ENCODE peak calls at places on chromosomes 7 and 10, in four cellular contexts. One of them, this sample, is unnamed.

GRCh38 chr7:259751-260405 is 30.1 kb upstream of the FOXL3 start:
- DNase-seq in K562: no peak
- DNase-seq in A549: no peak
- DNase-seq in GM12878: no peak
- DNase-seq in this sample: no peak

GRCh38 chr7:96953676-96954513 is 51.5 kb upstream of the DLX6 start:
- DNase-seq in A549: no peak
- DNase-seq in K562: no peak
- DNase-seq in GM12878: no peak
- DNase-seq in this sample: no peak

GRCh38 chr10:124731551-124731950 is 12.6 kb downstream of the FAM53B start:
- DNase-seq in A549: no peak
- DNase-seq in K562: no peak
- DNase-seq in GM12878: no peak
- DNase-seq in this sample: no peak

GRCh38 chr7:111827863-111828504 is 265.7 kb upstream of the IMMP2L start:
- DNase-seq in K562: no peak
- DNase-seq in A549: peak
- DNase-seq in GM12878: no peak
- DNase-seq in this sample: peak

GRCh38 chr10:96685297-96685696 is 35.0 kb downstream of the PIK3AP1 start:
- DNase-seq in K562: no peak
- DNase-seq in A549: no peak
- DNase-seq in GM12878: no peak
- DNase-seq in this sample: no peak

GRCh38 chr10:97531401-97531985 is 32.8 kb downstream of the UBTD1 start:
- DNase-seq in A549: no peak
- DNase-seq in GM12878: no peak
- DNase-seq in K562: no peak
- DNase-seq in this sample: peak

GRCh38 chr10:115436999-115437398 is 343.8 kb downstream of the ATRNL1 start:
- DNase-seq in K562: no peak
- DNase-seq in GM12878: no peak
- DNase-seq in A549: no peak
- DNase-seq in this sample: no peak

GRCh38 chr10:29730969-29731368 is 96.2 kb upstream of the SVIL start:
- DNase-seq in A549: no peak
- DNase-seq in GM12878: no peak
- DNase-seq in K562: no peak
- DNase-seq in this sample: no peak

GRCh38 chr10:123488436-123488835 is 177.7 kb upstream of the GPR26 start:
- DNase-seq in GM12878: no peak
- DNase-seq in A549: no peak
- DNase-seq in K562: no peak
- DNase-seq in this sample: no peak

GRCh38 chr10:44715081-44715480 is 196.1 kb upstream of the TMEM72 start:
- DNase-seq in K562: no peak
- DNase-seq in GM12878: no peak
- DNase-seq in A549: no peak
- DNase-seq in this sample: peak

GRCh38 chr7:2934211-2934731 is 90.2 kb upstream of the GNA12 start:
- DNase-seq in GM12878: no peak
- DNase-seq in K562: no peak
- DNase-seq in A549: peak
- DNase-seq in this sample: peak

GRCh38 chr10:86971146-86971991 is 3.1 kb downstream of the ADIRF start:
- DNase-seq in A549: peak
- DNase-seq in K562: no peak
- DNase-seq in GM12878: peak
- DNase-seq in this sample: peak

GRCh38 chr10:47361293-47361692 is 13.1 kb downstream of the RBP3 start:
- DNase-seq in A549: peak
- DNase-seq in K562: peak
- DNase-seq in GM12878: no peak
- DNase-seq in this sample: peak

GRCh38 chr10:27152687-27153086 is 1.5 kb downstream of the YME1L1 start:
- DNase-seq in GM12878: no peak
- DNase-seq in K562: no peak
- DNase-seq in A549: no peak
- DNase-seq in this sample: no peak

GRCh38 chr7:137081694-137082093 is 213.2 kb downstream of the CHRM2 start:
- DNase-seq in GM12878: no peak
- DNase-seq in K562: no peak
- DNase-seq in A549: no peak
- DNase-seq in this sample: peak

GRCh38 chr10:88042162-88043100 is 179.0 kb downstream of the PTEN start:
- DNase-seq in GM12878: no peak
- DNase-seq in A549: no peak
- DNase-seq in K562: no peak
- DNase-seq in this sample: peak

GRCh38 chr7:104772405-104772821 is 241.6 kb upstream of the KMT2E start:
- DNase-seq in K562: no peak
- DNase-seq in A549: no peak
- DNase-seq in GM12878: no peak
- DNase-seq in this sample: no peak
- TF ChIP-seq CEBPB in K562: no peak
- TF ChIP-seq CEBPB in A549: no peak
- TF ChIP-seq CEBPB in GM12878: no peak
- TF ChIP-seq CEBPB in this sample: no peak

GRCh38 chr10:94673614-94674321 is 9.8 kb upstream of the CYP2C18 start:
- DNase-seq in A549: peak
- DNase-seq in K562: no peak
- DNase-seq in GM12878: no peak
- DNase-seq in this sample: no peak

GRCh38 chr10:94677691-94678090 is 5.8 kb upstream of the CYP2C18 start:
- DNase-seq in K562: no peak
- DNase-seq in A549: peak
- DNase-seq in GM12878: no peak
- DNase-seq in this sample: no peak

GRCh38 chr10:94680544-94680943 is 3.0 kb upstream of the CYP2C18 start:
- DNase-seq in K562: no peak
- DNase-seq in A549: peak
- DNase-seq in GM12878: no peak
- DNase-seq in this sample: no peak

GRCh38 chr10:94683214-94684054 is at the start of gene CYP2C18:
- DNase-seq in GM12878: no peak
- DNase-seq in A549: no peak
- DNase-seq in K562: no peak
- DNase-seq in this sample: no peak

GRCh38 chr10:94678475-94678874 is 5.1 kb upstream of the CYP2C18 start:
- DNase-seq in GM12878: no peak
- DNase-seq in A549: no peak
- DNase-seq in K562: no peak
- DNase-seq in this sample: no peak
- TF ChIP-seq CEBPB in GM12878: no peak
- TF ChIP-seq CEBPB in A549: no peak
- TF ChIP-seq CEBPB in K562: no peak
- TF ChIP-seq CEBPB in this sample: peak

GRCh38 chr7:155002411-155003214 is at the start of gene PAXIP1:
- DNase-seq in A549: peak
- DNase-seq in K562: peak
- DNase-seq in GM12878: no peak
- DNase-seq in this sample: peak
- TF ChIP-seq CEBPB in A549: no peak
- TF ChIP-seq CEBPB in K562: no peak
- TF ChIP-seq CEBPB in GM12878: no peak
- TF ChIP-seq CEBPB in this sample: no peak

GRCh38 chr7:91352091-91352490 is 87.9 kb downstream of the FZD1 start:
- DNase-seq in K562: no peak
- DNase-seq in GM12878: no peak
- DNase-seq in A549: no peak
- DNase-seq in this sample: no peak

GRCh38 chr7:91355680-91356435 is 91.6 kb downstream of the FZD1 start:
- DNase-seq in GM12878: no peak
- DNase-seq in K562: no peak
- DNase-seq in A549: no peak
- DNase-seq in this sample: no peak

GRCh38 chr7:91351374-91351773 is 87.1 kb downstream of the FZD1 start:
- DNase-seq in K562: no peak
- DNase-seq in A549: peak
- DNase-seq in GM12878: no peak
- DNase-seq in this sample: peak

GRCh38 chr7:91356915-91357314 is 92.7 kb downstream of the FZD1 start:
- DNase-seq in A549: no peak
- DNase-seq in GM12878: no peak
- DNase-seq in K562: no peak
- DNase-seq in this sample: no peak

DNA sequence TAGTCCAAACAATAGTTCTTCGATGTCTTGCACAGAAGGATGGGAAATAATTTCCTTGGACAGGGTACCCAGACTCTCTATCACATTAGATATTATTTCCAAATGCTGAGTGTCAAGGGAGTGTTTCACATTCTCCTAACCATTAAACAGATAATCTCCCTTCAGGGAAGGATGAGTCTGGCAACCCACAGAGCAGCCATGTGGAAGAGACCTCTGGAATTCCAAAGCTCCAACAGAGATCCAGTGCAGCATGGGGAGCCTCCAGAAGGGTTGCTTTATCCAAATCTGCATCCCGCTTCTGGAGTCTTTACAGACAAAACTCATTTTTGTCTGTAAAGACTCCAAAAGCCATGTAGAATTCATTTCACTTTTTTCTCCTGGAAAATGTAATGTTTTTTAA is 89.7 kb downstream of the FZD1 start:
- DNase-seq in A549: no peak
- DNase-seq in K562: no peak
- DNase-seq in GM12878: no peak
- DNase-seq in this sample: no peak
- TF ChIP-seq CEBPB in A549: no peak
- TF ChIP-seq CEBPB in K562: no peak
- TF ChIP-seq CEBPB in GM12878: no peak
- TF ChIP-seq CEBPB in this sample: no peak

GRCh38 chr10:109953745-109954144 is 30.4 kb upstream of the XPNPEP1 start:
- DNase-seq in GM12878: no peak
- DNase-seq in A549: no peak
- DNase-seq in K562: no peak
- DNase-seq in this sample: no peak
- TF ChIP-seq CEBPB in GM12878: no peak
- TF ChIP-seq CEBPB in A549: no peak
- TF ChIP-seq CEBPB in K562: no peak
- TF ChIP-seq CEBPB in this sample: no peak

GRCh38 chr10:118256825-118257570 is 85.1 kb downstream of the FAM204A start:
- DNase-seq in A549: no peak
- DNase-seq in K562: no peak
- DNase-seq in GM12878: no peak
- DNase-seq in this sample: no peak

GRCh38 chr10:118255355-118255754 is 86.8 kb downstream of the FAM204A start:
- DNase-seq in GM12878: no peak
- DNase-seq in A549: no peak
- DNase-seq in K562: no peak
- DNase-seq in this sample: no peak

GRCh38 chr10:118253397-118253796 is 88.7 kb downstream of the FAM204A start:
- DNase-seq in K562: no peak
- DNase-seq in A549: no peak
- DNase-seq in GM12878: no peak
- DNase-seq in this sample: no peak

GRCh38 chr10:118258285-118258684 is 83.8 kb downstream of the FAM204A start:
- DNase-seq in GM12878: no peak
- DNase-seq in K562: no peak
- DNase-seq in A549: no peak
- DNase-seq in this sample: no peak

GRCh38 chr10:118256209-118256608 is 85.9 kb downstream of the FAM204A start:
- DNase-seq in A549: no peak
- DNase-seq in GM12878: no peak
- DNase-seq in K562: no peak
- DNase-seq in this sample: no peak
- TF ChIP-seq CEBPB in A549: no peak
- TF ChIP-seq CEBPB in GM12878: no peak
- TF ChIP-seq CEBPB in K562: no peak
- TF ChIP-seq CEBPB in this sample: no peak

GRCh38 chr7:18177129-18177814 is 149.6 kb upstream of the PRPS1L1 start:
- DNase-seq in GM12878: no peak
- DNase-seq in K562: peak
- DNase-seq in A549: peak
- DNase-seq in this sample: no peak

GRCh38 chr7:18175801-18176450 is 148.3 kb upstream of the PRPS1L1 start:
- DNase-seq in GM12878: no peak
- DNase-seq in A549: peak
- DNase-seq in K562: no peak
- DNase-seq in this sample: no peak

GRCh38 chr7:18177815-18178660 is 150.4 kb upstream of the PRPS1L1 start:
- DNase-seq in A549: peak
- DNase-seq in GM12878: peak
- DNase-seq in K562: peak
- DNase-seq in this sample: no peak

GRCh38 chr7:18180685-18181084 is 153.0 kb upstream of the PRPS1L1 start:
- DNase-seq in GM12878: no peak
- DNase-seq in K562: peak
- DNase-seq in A549: no peak
- DNase-seq in this sample: no peak

DNA sequence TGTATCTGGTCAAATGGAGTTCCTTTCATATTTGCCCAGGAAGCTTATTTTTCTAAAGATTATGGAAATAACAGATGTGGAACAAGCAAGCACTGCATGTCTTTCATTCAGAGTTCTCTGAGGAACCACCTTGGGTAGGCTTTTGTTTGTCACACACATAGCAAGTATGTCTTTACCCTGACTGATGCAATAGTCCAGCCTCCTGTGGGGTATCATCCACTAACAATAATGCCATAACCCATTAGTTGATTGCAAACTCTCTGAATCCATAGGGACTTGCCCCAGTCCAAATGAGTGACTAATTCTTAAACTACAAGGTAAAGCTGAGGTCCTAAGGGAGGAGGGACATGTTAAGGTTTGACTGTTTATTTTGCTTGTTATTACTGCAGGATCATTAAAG is 151.4 kb upstream of the PRPS1L1 start:
- DNase-seq in GM12878: no peak
- DNase-seq in K562: no peak
- DNase-seq in A549: peak
- DNase-seq in this sample: no peak
- TF ChIP-seq CEBPB in GM12878: no peak
- TF ChIP-seq CEBPB in K562: peak
- TF ChIP-seq CEBPB in A549: peak
- TF ChIP-seq CEBPB in this sample: no peak